ENCODE peak calls at places on chromosomes 7 and 10, in six cellular contexts. A, J, S, I, B and H are unnamed samples.

GRCh38 chr7:157265051-157265450 is 71.8 kb upstream of the DNAJB6 start:
- DNase-seq in A (no peak), J (no peak), S (no peak), I (no peak), B (no peak), H (no peak)

GRCh38 chr7:39228946-39229345 is 251.2 kb downstream of the POU6F2 start:
- DNase-seq in A (no peak), J (peak), S (no peak), I (no peak), B (no peak), H (no peak)

GRCh38 chr7:2921748-2922147 is 77.6 kb upstream of the GNA12 start:
- DNase-seq in A (no peak), J (no peak), S (no peak), I (no peak), B (no peak), H (no peak)

GRCh38 chr7:116672596-116673503 is 854 bp downstream of the MET start:
- DNase-seq in A (peak), J (peak), S (no peak), I (no peak), B (no peak), H (no peak)

GRCh38 chr7:4713183-4713784 is 31.2 kb downstream of the FOXK1 start:
- DNase-seq in A (no peak), J (peak), S (no peak), I (no peak), B (no peak), H (no peak)

GRCh38 chr7:29748286-29749099 is 57.8 kb upstream of the WIPF3 start:
- DNase-seq in A (no peak), J (peak), S (peak), I (no peak), B (no peak), H (no peak)

GRCh38 chr7:144027070-144027469 is 21.7 kb upstream of the OR2A5 start:
- DNase-seq in A (no peak), J (no peak), S (peak), I (no peak), B (no peak), H (no peak)

GRCh38 chr7:142801601-142802295 is 31.0 kb downstream of the PRSS2 start:
- DNase-seq in A (no peak), J (no peak), S (no peak), I (no peak), B (no peak), H (no peak)

GRCh38 chr10:17913604-17914003 is 38.1 kb upstream of the SLC39A12 start:
- DNase-seq in A (no peak), J (no peak), S (no peak), I (no peak), B (no peak), H (no peak)

GRCh38 chr7:133056370-133057238 is 25.3 kb downstream of the CHCHD3 start:
- DNase-seq in A (no peak), J (no peak), S (no peak), I (no peak), B (no peak), H (no peak)

GRCh38 chr7:79862447-79862846 is 272.2 kb upstream of the GNAI1 start:
- DNase-seq in A (no peak), J (no peak), S (no peak), I (no peak), B (no peak), H (no peak)

GRCh38 chr10:132493246-132493755 is 44.3 kb upstream of the INPP5A start:
- DNase-seq in A (no peak), J (no peak), S (no peak), I (peak), B (peak), H (peak)

GRCh38 chr7:20172736-20173334 is 44.3 kb downstream of the MACC1 start:
- DNase-seq in A (peak), J (peak), S (peak), I (peak), B (no peak), H (peak)

GRCh38 chr7:1410992-1411391 is 48.3 kb downstream of the MICALL2 start:
- DNase-seq in A (no peak), J (no peak), S (no peak), I (peak), B (no peak), H (no peak)

GRCh38 chr10:89532476-89532875 is 2.9 kb downstream of the SLC16A12 start:
- DNase-seq in A (no peak), J (no peak), S (no peak), I (no peak), B (no peak), H (no peak)

GRCh38 chr7:77606561-77606960 is 69.5 kb downstream of the PTPN12 start:
- DNase-seq in A (no peak), J (no peak), S (no peak), I (no peak), B (no peak), H (no peak)

GRCh38 chr7:147196476-147196875 is 1079.9 kb downstream of the CNTNAP2 start:
- DNase-seq in A (no peak), J (no peak), S (no peak), I (no peak), B (no peak), H (no peak)

GRCh38 chr10:80462986-80463741 is 9.1 kb downstream of the TSPAN14 start:
- DNase-seq in A (no peak), J (peak), S (no peak), I (no peak), B (no peak), H (no peak)

GRCh38 chr10:121633056-121633455 is 34.8 kb upstream of the FGFR2 start:
- DNase-seq in A (no peak), J (no peak), S (no peak), I (no peak), B (no peak), H (no peak)

DNA sequence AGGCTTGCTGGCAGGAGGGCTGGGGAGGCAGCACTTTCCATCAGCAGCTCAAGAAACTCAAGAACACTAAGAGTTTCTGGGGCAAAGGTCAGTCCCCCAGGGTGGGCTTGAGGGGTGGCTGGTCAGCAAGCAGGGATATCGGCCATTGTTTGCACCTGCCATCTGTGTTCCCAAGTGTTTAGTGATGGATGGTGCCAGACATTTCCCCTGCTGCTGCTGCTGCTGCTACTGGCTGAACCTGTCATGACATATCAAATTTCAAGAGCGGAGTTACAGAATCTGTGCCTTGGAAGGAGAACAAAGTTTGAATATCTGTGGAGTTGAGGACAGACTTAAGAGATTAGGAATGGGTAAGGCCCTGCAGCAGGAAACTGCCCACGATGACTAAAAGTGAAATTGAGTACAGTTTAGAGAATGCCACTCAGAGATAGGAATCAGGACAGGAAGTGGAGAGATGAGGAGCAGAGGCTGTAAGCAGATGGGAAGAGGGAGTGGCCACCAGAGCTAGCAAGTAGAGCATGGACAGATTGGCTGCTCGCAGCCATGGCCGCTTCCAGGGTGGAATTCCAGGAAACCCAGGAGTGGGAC is 39.2 kb upstream of the PPP1R3C start:
- DNase-seq in A (no peak), J (peak), S (no peak), I (peak), B (no peak), H (no peak)
- H3K27ac ChIP-seq in A (no peak), J (no peak), S (peak), I (no peak), B (no peak), H (no peak)

DNA sequence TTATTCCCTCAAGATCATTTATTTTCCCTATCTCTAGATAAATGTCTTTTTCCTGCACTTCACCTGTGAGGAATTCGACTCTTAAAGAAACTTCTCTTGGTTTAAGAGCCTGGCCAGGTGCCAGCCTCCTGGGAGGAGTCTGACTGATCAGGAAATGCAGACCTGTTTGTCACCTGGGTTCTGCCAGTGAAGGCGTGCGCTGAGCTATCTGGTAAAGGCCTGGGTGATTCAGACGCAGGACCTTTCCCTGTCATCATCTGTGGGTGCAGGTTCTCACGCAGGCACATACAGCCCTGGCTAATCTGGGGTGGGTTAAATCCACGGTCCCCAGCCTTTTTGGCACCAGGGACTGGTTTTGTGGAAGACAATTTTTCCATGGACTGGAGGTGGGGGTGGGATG is 65.3 kb upstream of the AQP1 start:
- DNase-seq in A (no peak), J (no peak), S (peak), I (no peak), B (no peak), H (no peak)
- H3K27ac ChIP-seq in A (peak), J (no peak), S (no peak), I (no peak), B (peak), H (peak)

DNA sequence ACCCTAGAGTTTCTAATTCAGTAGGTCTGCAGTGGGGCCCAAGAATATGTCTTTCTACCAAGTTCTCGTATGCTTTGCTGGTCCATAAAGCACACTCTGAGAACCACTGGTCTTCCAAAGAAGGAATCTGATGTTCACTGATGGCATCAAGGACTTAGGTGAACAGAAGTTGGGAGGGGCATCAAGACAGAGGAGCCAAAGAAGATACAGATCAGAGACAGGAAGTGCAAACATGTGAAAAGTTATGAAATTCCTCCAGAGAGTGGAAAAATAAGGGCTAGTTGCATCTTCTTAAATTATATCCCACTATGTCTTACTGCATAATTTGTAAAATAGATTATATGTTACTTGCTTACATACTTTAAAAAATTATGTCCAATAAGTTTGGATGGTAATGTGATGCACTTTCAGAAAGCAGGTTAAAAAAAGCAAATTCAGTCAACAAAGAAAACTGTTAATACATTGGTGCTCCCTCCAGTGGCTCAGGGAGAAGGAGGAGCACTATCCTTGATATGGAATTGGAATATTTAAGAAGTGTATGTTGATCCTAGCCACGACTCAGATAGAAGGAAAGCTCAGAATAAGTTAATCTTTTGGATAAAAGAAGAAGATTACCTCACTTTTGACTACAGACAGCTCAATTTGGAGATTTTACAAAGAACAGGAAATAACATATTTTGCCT is 35.8 kb downstream of the CREB3L2 start:
- DNase-seq in A (no peak), J (no peak), S (no peak), I (no peak), B (no peak), H (no peak)
- H3K27ac ChIP-seq in A (peak), J (peak), S (no peak), I (no peak), B (no peak), H (no peak)

GRCh38 chr7:36670585-36671431 is 53.5 kb downstream of the AOAH start:
- DNase-seq in A (peak), J (no peak), S (peak), I (peak), B (peak), H (peak)

GRCh38 chr7:36668750-36669149 is 55.5 kb downstream of the AOAH start:
- DNase-seq in A (no peak), J (no peak), S (no peak), I (no peak), B (no peak), H (no peak)

GRCh38 chr7:36677769-36678435 is 46.4 kb downstream of the AOAH start:
- DNase-seq in A (no peak), J (no peak), S (no peak), I (no peak), B (no peak), H (no peak)

GRCh38 chr7:36671432-36671829 is 52.9 kb downstream of the AOAH start:
- DNase-seq in A (no peak), J (no peak), S (no peak), I (no peak), B (no peak), H (no peak)

DNA sequence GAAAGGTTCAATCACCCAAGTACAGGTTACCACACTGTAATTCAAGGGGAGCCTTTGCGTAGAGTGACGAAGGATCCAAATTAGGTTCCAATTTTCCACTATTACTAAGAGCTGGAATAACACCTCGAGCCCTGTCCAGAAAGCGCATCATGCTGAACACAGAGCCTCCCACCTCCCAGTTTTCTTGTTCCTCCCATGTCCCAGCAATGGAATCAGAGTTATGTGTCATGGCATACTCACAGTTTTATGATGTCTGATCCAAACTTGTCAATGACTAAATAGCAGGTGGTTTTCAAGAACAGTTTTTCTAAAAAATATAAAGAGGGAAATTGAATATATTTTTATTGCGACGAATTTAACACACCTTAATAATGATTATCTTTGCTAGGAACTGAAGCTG is 50.6 kb downstream of the AOAH start:
- DNase-seq in A (no peak), J (no peak), S (no peak), I (no peak), B (no peak), H (no peak)
- H3K27ac ChIP-seq in A (no peak), J (no peak), S (no peak), I (no peak), B (no peak), H (no peak)

DNA sequence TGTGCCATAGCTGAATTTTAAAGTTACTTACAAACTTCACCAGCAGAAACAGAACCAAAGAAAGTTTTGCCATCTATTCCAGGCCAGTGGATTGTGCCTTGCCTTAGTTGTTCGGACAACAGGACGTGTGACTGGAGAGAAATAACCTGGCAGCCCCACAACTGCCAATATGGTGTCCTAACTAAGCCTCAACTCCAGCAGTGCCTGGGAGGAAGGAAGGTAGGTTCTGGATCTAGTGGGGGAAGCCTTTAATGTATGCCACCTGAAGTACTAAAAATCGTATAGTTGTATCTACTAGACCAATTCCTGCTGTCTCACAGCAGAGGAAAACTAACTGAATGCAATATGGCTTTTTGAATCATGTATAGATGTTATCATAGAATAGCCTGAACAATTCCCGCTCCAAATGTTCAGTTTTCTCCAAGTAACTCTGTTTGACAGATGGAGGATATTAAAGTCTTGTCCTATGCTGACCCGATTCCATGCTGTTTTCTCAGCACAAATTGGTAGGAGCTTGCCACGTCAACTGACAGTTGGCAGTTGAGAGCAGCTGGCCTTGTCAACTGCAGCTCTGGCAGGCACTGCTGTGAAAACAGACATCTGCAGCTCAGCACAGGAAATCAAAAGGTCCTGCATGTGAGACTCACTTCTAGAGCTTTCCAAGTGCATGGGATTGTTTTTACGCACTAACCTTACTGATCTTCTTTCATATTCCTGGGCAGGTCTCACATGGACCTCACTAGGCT is 84.5 kb upstream of the WNT16 start:
- DNase-seq in A (no peak), J (no peak), S (no peak), I (peak), B (no peak), H (no peak)
- H3K27ac ChIP-seq in A (no peak), J (no peak), S (no peak), I (peak), B (no peak), H (no peak)